ENCODE peak calls at places on chromosomes 16 and 17, in five cellular contexts. N, P, B, M and Q are unnamed samples.
A peak's percentile ranks its signal among the peaks of the same experiment; 100 is the strongest.

GRCh38 chr16:79897444-79898146 is 297.1 kb upstream of the MAF start:
- DNase-seq in N (no peak), P (peak; percentile 75), B (no peak), M (no peak), Q (no peak)

GRCh38 chr17:40319651-40320550 is 10.9 kb downstream of the RARA start:
- DNase-seq in N (no peak), P (no peak), B (no peak), M (no peak), Q (peak; percentile 67)

GRCh38 chr16:735982-736453 is 4.8 kb downstream of the CIAO3 start:
- DNase-seq in N (no peak), P (no peak), B (no peak), M (no peak), Q (no peak)

GRCh38 chr16:2054543-2055245 is 6.9 kb downstream of the TSC2 start:
- DNase-seq in N (no peak), P (no peak), B (no peak), M (no peak), Q (no peak)

GRCh38 chr17:10471853-10472252 is 2.5 kb upstream of the MYH4 start:
- DNase-seq in N (no peak), P (no peak), B (no peak), M (no peak), Q (no peak)

GRCh38 chr16:74666010-74666421 is 661 bp downstream of the RFWD3 start:
- DNase-seq in N (no peak), P (no peak), B (no peak), M (no peak), Q (no peak)

GRCh38 chr16:4737545-4737944 is 3.2 kb downstream of the DNAAF8 start:
- DNase-seq in N (no peak), P (no peak), B (no peak), M (no peak), Q (no peak)

GRCh38 chr17:38702900-38703741 is 2.0 kb upstream of the MLLT6 start:
- DNase-seq in N (no peak), P (peak; percentile 62), B (no peak), M (no peak), Q (peak; percentile 43)

GRCh38 chr17:40686192-40686591 is 17.4 kb downstream of the KRT24 start:
- DNase-seq in N (no peak), P (no peak), B (no peak), M (no peak), Q (no peak)

GRCh38 chr17:7204828-7205461 is 14.7 kb downstream of the DLG4 start:
- DNase-seq in N (peak; percentile 74), P (peak; percentile 75), B (peak; percentile 88), M (no peak), Q (peak; percentile 63)

GRCh38 chr17:60134396-60135159 is 15.2 kb upstream of the CA4 start:
- DNase-seq in N (no peak), P (no peak), B (no peak), M (peak; percentile 40), Q (peak; percentile 18)

GRCh38 chr17:62219500-62219899 is 154.4 kb upstream of the MED13 start:
- DNase-seq in N (no peak), P (no peak), B (no peak), M (peak; percentile 4), Q (peak; percentile 19)

GRCh38 chr17:81040791-81041337 is 5.9 kb downstream of the BAIAP2 start:
- DNase-seq in N (peak; percentile 65), P (peak; percentile 50), B (no peak), M (peak; percentile 63), Q (peak; percentile 28)

GRCh38 chr17:69012895-69013805 is 47.6 kb downstream of the ABCA9 start:
- DNase-seq in N (no peak), P (no peak), B (no peak), M (peak; percentile 32), Q (no peak)

GRCh38 chr16:87789437-87790277 is 23.9 kb upstream of the KLHDC4 start:
- DNase-seq in N (no peak), P (peak; percentile 90), B (no peak), M (no peak), Q (no peak)

GRCh38 chr17:5122586-5123342 is 6.9 kb downstream of the USP6 start:
- DNase-seq in N (no peak), P (no peak), B (no peak), M (no peak), Q (no peak)

GRCh38 chr17:80455328-80455710 is 21.1 kb downstream of the NPTX1 start:
- DNase-seq in N (peak; percentile 73), P (peak; percentile 72), B (no peak), M (no peak), Q (peak; percentile 38)

GRCh38 chr17:35668807-35669206 is 62.6 kb upstream of the RASL10B start:
- DNase-seq in N (no peak), P (no peak), B (no peak), M (no peak), Q (no peak)

GRCh38 chr16:84508502-84508901 is 4.0 kb upstream of the MEAK7 start:
- DNase-seq in N (no peak), P (no peak), B (no peak), M (no peak), Q (no peak)

GRCh38 chr16:50884066-50884860 is 142.4 kb downstream of the CYLD start:
- DNase-seq in N (peak; percentile 75), P (peak; percentile 12), B (no peak), M (peak; percentile 9), Q (no peak)

GRCh38 chr16:10685709-10686108 is 9.0 kb downstream of the TEKT5 start:
- DNase-seq in N (no peak), P (no peak), B (no peak), M (no peak), Q (no peak)

GRCh38 chr17:82583720-82584234 is 64.2 kb downstream of the FOXK2 start:
- DNase-seq in N (no peak), P (no peak), B (no peak), M (no peak), Q (peak; percentile 41)

GRCh38 chr17:67246648-67247415 is 1.8 kb upstream of the HELZ start:
- DNase-seq in N (peak; percentile 30), P (peak; percentile 83), B (no peak), M (no peak), Q (no peak)

GRCh38 chr16:23026777-23027362 is 122.4 kb downstream of the USP31 start:
- DNase-seq in N (peak; percentile 39), P (peak; percentile 54), B (no peak), M (peak; percentile 33), Q (no peak)

GRCh38 chr17:74340470-74341023 is 14.5 kb downstream of the KIF19 start:
- DNase-seq in N (no peak), P (no peak), B (no peak), M (no peak), Q (no peak)